ENCODE peak calls at places on chromosomes 13 and 19, in eight cellular contexts. O is cardiac muscle cell; I is heart right ventricle; H is CD8-positive, alpha-beta T cell; M is ovary; K is Caco-2; Z is uterus; X is H1. P is an unnamed sample.

GRCh38 chr13:80618777-80619176 is 277.9 kb upstream of the SPRY2 start:
- DNase-seq in O (no peak), X (no peak), K (no peak), H (no peak), Z (no peak), M (no peak), I (no peak), P (no peak)

GRCh38 chr19:50230379-50231351 is 27.2 kb downstream of the MYH14 start:
- DNase-seq in I (peak; percentile 37), H (no peak), K (no peak), Z (no peak), O (no peak), M (no peak), X (peak; percentile 86), P (no peak)

GRCh38 chr19:46069841-46070341 is 29.1 kb upstream of the IGFL4 start:
- DNase-seq in K (peak; percentile 40), X (no peak), H (no peak), Z (no peak), I (no peak), M (no peak), O (no peak), P (no peak)

GRCh38 chr13:46751811-46752635 is 44.9 kb downstream of the ESD start:
- DNase-seq in Z (no peak), X (no peak), H (peak; percentile 48), O (no peak), M (no peak), K (no peak), I (no peak), P (no peak)

GRCh38 chr13:24625870-24626419 is 54.3 kb upstream of the ATP12A start:
- DNase-seq in O (no peak), X (no peak), M (no peak), Z (no peak), H (no peak), K (no peak), I (no peak), P (no peak)

GRCh38 chr13:31045621-31046081 is 113.2 kb downstream of the TEX26 start:
- DNase-seq in Z (peak; percentile 62), O (no peak), K (peak; percentile 45), H (peak; percentile 59), M (peak; percentile 58), I (no peak), X (no peak), P (peak; percentile 90)

GRCh38 chr13:23578411-23579071 is 8.3 kb downstream of the TNFRSF19 start:
- DNase-seq in O (peak; percentile 65), I (peak; percentile 83), M (peak; percentile 65), X (peak; percentile 82), K (peak; percentile 93), H (peak; percentile 63), Z (peak; percentile 66), P (peak; percentile 75)

GRCh38 chr13:113566227-113566561 is 18.4 kb upstream of the TFDP1 start:
- DNase-seq in K (no peak), I (no peak), M (no peak), Z (no peak), H (no peak), O (no peak), X (no peak), P (peak; percentile 13)

GRCh38 chr13:112664501-112665203 is 25.2 kb upstream of the ATP11A start:
- DNase-seq in H (no peak), M (no peak), K (no peak), I (no peak), O (no peak), X (no peak), Z (no peak), P (no peak)

GRCh38 chr13:85631801-85632200 is 167.4 kb downstream of the SLITRK6 start:
- DNase-seq in X (no peak), I (no peak), H (no peak), M (no peak), K (no peak), Z (no peak), O (no peak), P (no peak)

GRCh38 chr13:29099781-29100406 is 279.8 kb downstream of the MTUS2 start:
- DNase-seq in Z (no peak), X (no peak), K (no peak), I (no peak), O (peak; percentile 25), M (no peak), H (no peak), P (no peak)

GRCh38 chr13:71864981-71865857 is 1.8 kb downstream of the DACH1 start:
- DNase-seq in X (peak; percentile 69), Z (peak; percentile 14), H (no peak), O (peak; percentile 51), M (no peak), K (peak; percentile 13), I (peak; percentile 54), P (peak; percentile 32)

GRCh38 chr13:46317120-46317519 is 69.9 kb downstream of the RUBCNL start:
- DNase-seq in O (no peak), Z (no peak), X (no peak), K (no peak), I (no peak), H (no peak), M (no peak), P (no peak)

GRCh38 chr19:36215276-36216171 is 618 bp downstream of the ZNF146 start:
- DNase-seq in X (no peak), Z (no peak), I (no peak), H (no peak), K (peak; percentile 16), M (no peak), O (peak; percentile 17), P (no peak)

GRCh38 chr13:47119568-47120080 is 222.8 kb upstream of the HTR2A start:
- DNase-seq in H (no peak), K (no peak), O (no peak), I (no peak), M (no peak), X (no peak), Z (no peak), P (no peak)

GRCh38 chr19:28324275-28325060 is 888.5 kb downstream of the UQCRFS1 start:
- DNase-seq in K (no peak), M (no peak), X (no peak), Z (no peak), O (peak; percentile 22), I (no peak), H (no peak), P (no peak)

GRCh38 chr19:11560404-11560988 is 1.5 kb upstream of the ELOF1 start:
- DNase-seq in H (peak; percentile 61), Z (no peak), I (no peak), M (no peak), O (peak; percentile 88), X (peak; percentile 65), K (peak; percentile 76), P (peak; percentile 51)

GRCh38 chr13:26377038-26377437 is 123.1 kb downstream of the CDK8 start:
- DNase-seq in O (peak; percentile 40), X (peak; percentile 59), I (no peak), K (peak; percentile 57), H (peak; percentile 4), M (no peak), Z (no peak), P (no peak)

GRCh38 chr13:93227280-93227905 is 786 bp downstream of the GPC6 start:
- DNase-seq in Z (no peak), M (peak; percentile 30), I (no peak), O (peak; percentile 70), X (peak; percentile 81), H (no peak), K (no peak), P (no peak)

GRCh38 chr13:85497652-85498051 is 301.6 kb downstream of the SLITRK6 start:
- DNase-seq in Z (no peak), I (no peak), K (no peak), O (no peak), M (no peak), H (no peak), X (no peak), P (no peak)

GRCh38 chr19:41543582-41543981 is 32.4 kb upstream of the CEACAM21 start:
- DNase-seq in K (no peak), I (no peak), Z (no peak), H (no peak), O (no peak), M (no peak), X (no peak), P (no peak)
- H3K4me1 ChIP-seq in K (no peaks in the 10 kb centered on the region), I (peaks cover 4% of the 10 kb centered on the region), Z (no peaks in the 10 kb centered on the region), H (peaks cover 61% of the 10 kb centered on the region), O (no peaks in the 10 kb centered on the region), M (no peaks in the 10 kb centered on the region), X (no peaks in the 10 kb centered on the region), P (no peaks in the 10 kb centered on the region)

GRCh38 chr19:19305066-19305465 is 15.2 kb downstream of the SUGP1 start:
- DNase-seq in Z (no peak), I (no peak), H (no peak), K (no peak), M (no peak), O (no peak), X (no peak), P (no peak)
- H3K9me3 ChIP-seq in Z (no peaks in the 10 kb centered on the region), I (no peaks in the 10 kb centered on the region), H (no peaks in the 10 kb centered on the region), K (no peaks in the 10 kb centered on the region), M (no peaks in the 10 kb centered on the region), O (no peaks in the 10 kb centered on the region), X (no peaks in the 10 kb centered on the region), P (no peaks in the 10 kb centered on the region)

DNA sequence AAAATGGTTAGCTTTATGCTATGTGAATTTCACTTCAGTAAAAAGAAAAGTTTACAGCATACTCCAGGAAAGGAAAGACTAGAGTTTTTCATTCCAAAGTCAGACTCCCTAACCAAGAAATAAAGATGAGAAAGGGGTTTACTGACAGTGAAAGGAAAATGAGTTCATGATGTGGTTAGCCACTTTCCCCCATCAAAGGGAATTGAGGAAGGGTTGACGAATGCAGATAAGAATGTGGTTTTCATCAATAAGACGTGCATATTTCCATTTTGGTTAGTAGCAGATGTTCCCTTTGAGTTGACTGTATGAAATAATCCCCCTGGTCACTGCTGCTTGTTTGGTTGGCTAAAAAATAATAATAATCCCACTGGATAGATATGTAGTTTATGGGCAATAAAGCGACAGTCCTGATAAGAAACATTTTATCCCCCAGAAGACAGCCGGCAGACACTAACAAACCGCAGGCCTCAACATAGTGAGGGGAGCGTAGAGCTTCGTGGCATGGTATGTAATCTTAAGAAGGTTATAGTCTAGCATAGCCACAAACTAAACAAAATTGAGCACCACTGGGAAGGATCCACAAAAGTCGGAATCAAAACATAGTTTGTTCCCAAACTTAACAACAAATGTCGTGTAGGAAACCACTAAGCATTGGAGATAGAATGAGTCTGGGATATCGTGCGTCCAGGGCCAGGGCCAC is 114.8 kb downstream of the COL4A2 start:
- DNase-seq in Z (no peak), K (no peak), O (no peak), M (no peak), H (no peak), X (no peak), I (no peak), P (no peak)
- H3K4me1 ChIP-seq in Z (peaks cover 6% of the 10 kb centered on the region), K (peaks cover under 1% of the 10 kb centered on the region), O (peaks cover 14% of the 10 kb centered on the region), M (peaks cover 2% of the 10 kb centered on the region), H (peaks cover 13% of the 10 kb centered on the region), X (no peaks in the 10 kb centered on the region), I (peaks cover 35% of the 10 kb centered on the region), P (peaks cover 18% of the 10 kb centered on the region)

DNA sequence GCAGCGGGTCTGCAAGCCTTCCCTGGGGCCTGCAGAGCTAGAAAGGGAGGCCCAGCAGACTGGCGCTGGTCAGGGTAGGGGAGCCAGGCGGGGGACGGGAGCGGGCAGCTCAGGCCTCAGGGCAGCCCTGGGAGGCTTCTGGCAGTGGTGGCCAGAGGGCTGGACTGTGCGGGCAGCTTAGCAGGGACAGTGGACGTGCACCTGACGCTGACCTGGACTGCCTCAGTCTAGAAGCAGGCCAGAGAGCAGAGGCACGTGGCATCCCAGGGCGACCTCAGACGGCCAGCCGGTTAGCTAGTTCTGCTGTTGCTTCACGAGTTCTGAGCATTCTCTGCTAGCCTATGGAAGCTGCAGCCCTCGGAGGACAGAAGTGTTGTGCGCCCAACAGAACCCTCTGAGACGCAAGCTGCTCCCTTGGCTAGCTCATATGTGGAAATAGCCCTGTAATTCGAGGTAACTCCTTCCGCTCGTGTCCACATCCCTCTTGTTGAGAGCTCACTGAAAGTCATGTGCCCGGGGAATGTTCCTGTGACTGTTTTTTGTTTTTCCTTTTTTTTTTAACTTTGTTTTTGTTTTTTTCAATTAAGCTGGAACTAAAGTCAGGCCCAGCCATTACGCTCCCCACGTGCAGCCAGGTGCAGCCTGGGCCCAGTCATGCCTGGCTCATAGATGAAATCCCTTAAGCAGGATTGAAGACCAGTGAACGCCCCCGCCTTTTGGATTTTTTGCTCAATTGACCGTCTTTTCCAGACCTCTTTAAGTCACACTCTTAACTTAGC is 1.9 kb upstream of the FAM174C start:
- DNase-seq in M (no peak), I (peak; percentile 23), O (no peak), X (no peak), H (no peak), Z (no peak), K (no peak), P (no peak)
- H3K9me3 ChIP-seq in M (no peaks in the 10 kb centered on the region), I (no peaks in the 10 kb centered on the region), O (no peaks in the 10 kb centered on the region), X (no peaks in the 10 kb centered on the region), H (no peaks in the 10 kb centered on the region), Z (no peaks in the 10 kb centered on the region), K (no peaks in the 10 kb centered on the region), P (no peaks in the 10 kb centered on the region)